ENCODE peak calls at places on chromosomes 16 and 17, in nine cellular contexts. U is EH; M is occipital lobe; V is activated CD4-positive, alpha-beta T cell treated with anti-CD3 and anti-CD28 coated beads, Interleukin-2, amount 50 U/mL, for 1 hour; J is ELF-1; S is adrenal gland; W is EL; Q is breast epithelium; N is stimulated activated CD8-positive, alpha-beta memory T cell treated with anti-CD3 and anti-CD28 coated beads, Interleukin-12 subunit alpha, Interleukin-12 subunit beta, amount 100 ng/mL, for 4 hours. L is an unnamed sample.

GRCh38 chr16:59697746-59698145 is 963.6 kb upstream of the GOT2 start:
- DNase-seq in U (peak), M (no peak), V (no peak), J (no peak), S (no peak), W (peak), Q (no peak), N (no peak), L (no peak)

GRCh38 chr16:27977966-27978365 is 85.5 kb downstream of the GSG1L start:
- DNase-seq in U (no peak), M (peak), V (no peak), J (no peak), S (peak), W (no peak), Q (no peak), N (no peak), L (no peak)

GRCh38 chr17:65268832-65269231 is 131.7 kb downstream of the RGS9 start:
- DNase-seq in U (peak), M (no peak), V (no peak), J (no peak), S (no peak), W (peak), Q (no peak), N (no peak), L (no peak)

GRCh38 chr17:77613181-77613580 is 345.3 kb upstream of the TNRC6C start:
- DNase-seq in U (no peak), M (no peak), V (no peak), J (no peak), S (no peak), W (peak), Q (no peak), N (no peak), L (no peak)

GRCh38 chr17:5557485-5557884 is 26.8 kb downstream of the NLRP1 start:
- DNase-seq in U (peak), M (no peak), V (no peak), J (no peak), S (no peak), W (peak), Q (no peak), N (no peak), L (no peak)

GRCh38 chr16:58125781-58126335 is 3.3 kb downstream of the CFAP20 start:
- DNase-seq in U (no peak), M (no peak), V (no peak), J (no peak), S (no peak), W (no peak), Q (no peak), N (no peak), L (no peak)

GRCh38 chr16:71637398-71637797 is 11.4 kb downstream of the MARVELD3 start:
- DNase-seq in U (peak), M (no peak), V (no peak), J (peak), S (no peak), W (no peak), Q (no peak), N (no peak), L (no peak)

GRCh38 chr17:75064460-75064859 is 17.4 kb downstream of the KCTD2 start:
- DNase-seq in U (no peak), M (no peak), V (no peak), J (no peak), S (no peak), W (no peak), Q (no peak), N (no peak), L (no peak)

GRCh38 chr17:20241855-20242254 is 225.5 kb downstream of the LGALS9B start:
- DNase-seq in U (no peak), M (no peak), V (no peak), J (no peak), S (no peak), W (no peak), Q (no peak), N (no peak), L (no peak)

L was measured in hepatocyte.